ENCODE peak calls at places on chromosomes 11 and 22, in six cellular contexts. F is neuronal stem cell, L is AG09309, P is foreskin fibroblast, A is astrocyte of the cerebellum, C is kidney epithelial cell. W is an unnamed sample.
A peak's percentile ranks its signal among the peaks of the same experiment; 100 is the strongest.

GRCh38 chr11:36073411-36074203 is 129.7 kb downstream of the LDLRAD3 start:
- DNase-seq in L (no peak), A (peak; percentile 23), P (peak; percentile 82), C (peak; percentile 9), F (no peak), W (no peak)

GRCh38 chr11:117875397-117876048 is 935 bp downstream of the FXYD6 start:
- DNase-seq in P (no peak), C (no peak), L (no peak), F (no peak), A (no peak), W (no peak)

GRCh38 chr11:38019072-38019775 is 1421.2 kb upstream of the RAG2 start:
- DNase-seq in F (no peak), C (peak; percentile 74), L (no peak), A (no peak), P (no peak), W (no peak)

GRCh38 chr11:7572001-7572712 is 58.4 kb downstream of the PPFIBP2 start:
- DNase-seq in A (no peak), F (no peak), C (no peak), L (no peak), P (no peak), W (no peak)

GRCh38 chr11:87039371-87039770 is 1.6 kb downstream of the TMEM135 start:
- DNase-seq in P (no peak), L (no peak), A (no peak), F (no peak), C (no peak), W (no peak)

GRCh38 chr11:130653838-130654601 is 205.6 kb downstream of the ADAMTS15 start:
- DNase-seq in C (no peak), A (peak; percentile 37), F (no peak), P (peak; percentile 55), L (no peak), W (no peak)

GRCh38 chr22:35219012-35219411 is 38.3 kb upstream of the HMGXB4 start:
- DNase-seq in C (no peak), L (peak; percentile 40), P (peak; percentile 16), A (no peak), F (no peak), W (no peak)

GRCh38 chr11:45383229-45383628 is 97.1 kb upstream of the SYT13 start:
- DNase-seq in C (no peak), A (peak; percentile 46), F (no peak), P (peak; percentile 21), L (peak; percentile 62), W (no peak)

GRCh38 chr22:39292002-39292401 is 27.4 kb downstream of the RPL3 start:
- DNase-seq in P (no peak), L (no peak), C (no peak), A (no peak), F (no peak), W (no peak)

GRCh38 chr22:50656122-50657070 is 16.2 kb upstream of the SHANK3 start:
- DNase-seq in F (no peak), L (no peak), A (no peak), C (peak; percentile 43), P (peak; percentile 66), W (no peak)

GRCh38 chr11:61567286-61568061 is 13.4 kb downstream of the SYT7 start:
- DNase-seq in F (peak; percentile 91), L (peak; percentile 20), C (no peak), A (peak; percentile 28), P (peak; percentile 60), W (no peak)

GRCh38 chr11:101407324-101407723 is 176.5 kb downstream of the TRPC6 start:
- DNase-seq in C (no peak), L (peak; percentile 5), F (no peak), P (no peak), A (no peak), W (no peak)

GRCh38 chr11:126695293-126695692 is 305.3 kb downstream of the KIRREL3 start:
- DNase-seq in C (no peak), L (no peak), A (no peak), F (no peak), P (no peak), W (no peak)

GRCh38 chr11:120135838-120136237 is 2.1 kb downstream of the TRIM29 start:
- DNase-seq in F (no peak), A (no peak), P (no peak), L (no peak), C (no peak), W (no peak)

GRCh38 chr11:19756675-19757475 is 44.2 kb downstream of the NAV2 start:
- DNase-seq in C (no peak), A (peak; percentile 62), F (no peak), L (no peak), P (no peak), W (no peak)

GRCh38 chr11:5550440-5551095 is 2.2 kb upstream of the OR52H1 start:
- DNase-seq in F (no peak), A (peak; percentile 32), P (peak; percentile 46), L (peak; percentile 10), C (peak; percentile 51), W (peak; percentile 54)

GRCh38 chr11:114185436-114185835 is 110.8 kb upstream of the NNMT start:
- DNase-seq in F (no peak), A (no peak), C (no peak), P (no peak), L (no peak), W (no peak)

GRCh38 chr11:24609778-24610177 is 112.9 kb downstream of the LUZP2 start:
- DNase-seq in A (no peak), L (no peak), F (no peak), C (no peak), P (no peak), W (no peak)

GRCh38 chr11:93537022-93537421 is 6.2 kb downstream of the SMCO4 start:
- DNase-seq in L (no peak), F (no peak), P (no peak), A (no peak), C (no peak), W (no peak)

GRCh38 chr11:67270256-67271211 is 4.3 kb downstream of the GRK2 start:
- DNase-seq in C (peak; percentile 82), F (no peak), L (no peak), A (no peak), P (no peak), W (no peak)

GRCh38 chr11:70230840-70231710 is 28.0 kb downstream of the FADD start:
- DNase-seq in L (no peak), P (no peak), C (no peak), F (no peak), A (no peak), W (no peak)

GRCh38 chr11:95715777-95716241 is 73.8 kb downstream of the FAM76B start:
- DNase-seq in L (no peak), C (peak; percentile 73), P (no peak), A (peak; percentile 55), F (no peak), W (no peak)

GRCh38 chr11:12016246-12016645 is 7.8 kb upstream of the DKK3 start:
- DNase-seq in P (no peak), F (no peak), C (no peak), L (no peak), A (no peak), W (no peak)

GRCh38 chr11:8694137-8694536 is 11.5 kb downstream of the RPL27A start:
- DNase-seq in P (no peak), A (no peak), C (no peak), F (no peak), L (no peak), W (no peak)

GRCh38 chr11:106818416-106818815 is 199.9 kb downstream of the GUCY1A2 start:
- DNase-seq in F (no peak), P (no peak), L (no peak), A (no peak), C (no peak), W (no peak)

GRCh38 chr11:102491969-102492368 is 38.6 kb downstream of the MMP7 start:
- DNase-seq in A (no peak), C (no peak), L (no peak), F (no peak), P (no peak), W (no peak)

GRCh38 chr11:86335131-86335768 is 33.2 kb downstream of the HIKESHI start:
- DNase-seq in P (no peak), A (no peak), F (no peak), L (no peak), C (no peak), W (no peak)

GRCh38 chr11:96329855-96330510 is 13.0 kb downstream of the MAML2 start:
- DNase-seq in C (no peak), A (no peak), P (no peak), F (no peak), L (no peak), W (no peak)

GRCh38 chr11:40384991-40385390 is 1074.5 kb downstream of the LRRC4C start:
- DNase-seq in A (no peak), L (peak; percentile 14), P (peak; percentile 71), F (no peak), C (no peak), W (no peak)

GRCh38 chr11:18384157-18384641 is 10.2 kb upstream of the LDHA start:
- DNase-seq in P (peak; percentile 89), F (no peak), C (peak; percentile 84), A (peak; percentile 86), L (peak; percentile 92), W (no peak)
- H3K4me3 ChIP-seq in P (no peak overlapping the region), F (no peak overlapping the region), C (no peak overlapping the region), A (no peak overlapping the region), L (no peak overlapping the region), W (peak overlapping the region; percentile 23)

GRCh38 chr11:128468106-128468505 is 119.3 kb downstream of the ETS1 start:
- DNase-seq in A (no peak), P (peak; percentile 26), L (no peak), C (no peak), F (no peak), W (no peak)
- H3K4me3 ChIP-seq in A (no peak overlapping the region), P (no peak overlapping the region), L (no peak overlapping the region), C (no peak overlapping the region), F (no peak overlapping the region), W (no peak overlapping the region)

GRCh38 chr11:1943576-1943975 is 3.6 kb upstream of the MRPL23 start:
- DNase-seq in A (no peak), L (no peak), C (no peak), P (no peak), F (no peak), W (no peak)
- H3K4me3 ChIP-seq in A (no peak overlapping the region), L (no peak overlapping the region), C (no peak overlapping the region), P (no peak overlapping the region), F (no peak overlapping the region), W (peak overlapping the region; percentile 29)

GRCh38 chr11:30346068-30346688 is 23.3 kb downstream of the ARL14EP start:
- DNase-seq in L (no peak), F (peak; percentile 58), A (peak; percentile 49), P (no peak), C (peak; percentile 14), W (peak; percentile 12)

GRCh38 chr11:30351061-30351460 is 28.2 kb downstream of the ARL14EP start:
- DNase-seq in L (no peak), F (no peak), P (no peak), C (no peak), A (no peak), W (no peak)

GRCh38 chr11:30349885-30350284 is 27.0 kb downstream of the ARL14EP start:
- DNase-seq in C (no peak), A (no peak), L (no peak), F (no peak), P (no peak), W (no peak)

GRCh38 chr11:30345644-30346043 is 22.7 kb downstream of the ARL14EP start:
- DNase-seq in F (no peak), P (no peak), C (no peak), L (no peak), A (no peak), W (no peak)

DNA sequence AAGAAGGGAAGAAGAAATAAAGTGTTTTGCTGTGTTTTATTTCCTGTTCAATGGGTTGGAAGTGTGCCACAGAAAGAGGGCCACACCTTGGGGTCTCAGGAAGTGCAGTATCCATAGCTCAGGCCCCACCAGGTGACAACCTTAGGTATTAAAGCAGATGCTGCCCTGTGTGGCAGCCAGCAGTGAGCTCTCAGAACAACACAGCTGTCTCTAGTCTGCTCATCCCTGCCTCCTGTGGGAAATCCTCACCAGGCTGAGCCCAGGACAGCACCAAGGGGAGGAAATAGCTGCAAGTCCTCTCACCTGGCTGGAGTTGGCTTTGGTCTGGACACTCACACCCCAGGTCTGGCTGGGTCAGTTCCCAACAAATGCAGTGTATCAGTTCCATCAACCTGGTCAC is 25.1 kb downstream of the ARL14EP start:
- DNase-seq in F (no peak), L (no peak), P (no peak), C (no peak), A (no peak), W (no peak)
- H3K4me3 ChIP-seq in F (no peak overlapping the region), L (no peak overlapping the region), P (no peak overlapping the region), C (no peak overlapping the region), A (no peak overlapping the region), W (no peak overlapping the region)